ENCODE peak calls at places on chromosomes 3 and 15, in four cellular contexts. F is pancreas; A is activated CD4-positive, alpha-beta T cell treated with anti-CD3 and anti-CD28 coated beads for 36 hours; L is left cardiac atrium. E is an unnamed sample.

GRCh38 chr3:10994311-10994710 is 1.8 kb downstream of the SLC6A1 start:
- ATAC-seq in L (no peak), A (no peak), F (no peak), E (no peak)

GRCh38 chr3:52019352-52020080 is 23.8 kb upstream of the RPL29 start:
- ATAC-seq in L (peak; percentile 71), F (no peak), A (no peak), E (no peak)

GRCh38 chr3:135992072-135992471 is 26.5 kb downstream of the PPP2R3A start:
- ATAC-seq in L (peak; percentile 89), A (no peak), F (peak; percentile 56), E (peak; percentile 46)

GRCh38 chr15:25846377-25846776 is 16.8 kb downstream of the ATP10A start:
- ATAC-seq in A (peak; percentile 38), F (no peak), L (no peak), E (no peak)

GRCh38 chr15:29348308-29348914 is 78.8 kb upstream of the NSMCE3 start:
- ATAC-seq in A (no peak), L (peak; percentile 72), F (peak; percentile 32), E (no peak)

GRCh38 chr15:36896949-36897348 is 203.4 kb downstream of the MEIS2 start:
- ATAC-seq in F (peak; percentile 32), A (no peak), L (peak; percentile 46), E (no peak)

GRCh38 chr3:72821170-72821781 is 27.0 kb downstream of the SHQ1 start:
- ATAC-seq in A (peak; percentile 44), F (peak; percentile 61), L (peak; percentile 86), E (peak; percentile 33)

GRCh38 chr3:64444619-64445317 is 219.5 kb upstream of the PRICKLE2 start:
- ATAC-seq in A (no peak), F (peak; percentile 60), L (peak; percentile 11), E (no peak)

GRCh38 chr15:87777054-87777498 is 479.5 kb downstream of the NTRK3 start:
- ATAC-seq in A (no peak), L (peak; percentile 54), F (peak; percentile 47), E (no peak)

GRCh38 chr3:28243424-28244106 is 2.1 kb downstream of the CMC1 start:
- ATAC-seq in A (no peak), L (no peak), F (no peak), E (no peak)

GRCh38 chr15:29698030-29698701 is 124.1 kb downstream of the TJP1 start:
- ATAC-seq in L (peak; percentile 85), F (peak; percentile 73), A (no peak), E (no peak)

GRCh38 chr15:70153948-70154439 is 56.3 kb upstream of the TLE3 start:
- ATAC-seq in F (no peak), L (no peak), A (no peak), E (no peak)

E was measured in activated T-helper 17 cell treated with anti-CD3 and anti-CD28 coated beads, Interleukin-2, amount 50 U/mL, for 72 hours.